ENCODE peak calls at places on chromosomes 6 and 20, in ten cellular contexts. U, P, B, Z, J, H, T, K, A and Y are unnamed samples.

GRCh38 chr6:115796061-115796460 is 264.6 kb downstream of the FRK start:
- DNase-seq in U (no peak), P (no peak), B (no peak), Z (no peak), J (no peak), H (no peak), T (no peak), K (no peak), A (no peak), Y (no peak)

GRCh38 chr6:161100072-161100471 is 108.5 kb downstream of the MAP3K4 start:
- DNase-seq in U (no peak), P (no peak), B (no peak), Z (no peak), J (no peak), H (no peak), T (no peak), K (no peak), A (no peak), Y (no peak)

GRCh38 chr6:169556238-169556637 is 145.6 kb downstream of the WDR27 start:
- DNase-seq in U (no peak), P (no peak), B (no peak), Z (no peak), J (peak; percentile 17), H (no peak), T (no peak), K (no peak), A (no peak), Y (no peak)

GRCh38 chr6:157656437-157657005 is 166.5 kb upstream of the SNX9 start:
- DNase-seq in U (no peak), P (no peak), B (no peak), Z (no peak), J (peak; percentile 40), H (no peak), T (no peak), K (no peak), A (no peak), Y (no peak)

GRCh38 chr20:13140775-13141174 is 80.3 kb upstream of the ISM1 start:
- DNase-seq in U (no peak), P (no peak), B (no peak), Z (no peak), J (no peak), H (no peak), T (no peak), K (no peak), A (no peak), Y (no peak)

GRCh38 chr6:37695857-37696219 is 1.8 kb downstream of the MDGA1 start:
- DNase-seq in U (no peak), P (no peak), B (no peak), Z (no peak), J (peak; percentile 38), H (no peak), T (no peak), K (no peak), A (no peak), Y (no peak)

GRCh38 chr6:42260972-42261371 is 43.3 kb upstream of the MRPS10 start:
- DNase-seq in U (no peak), P (peak; percentile 52), B (peak; percentile 54), Z (no peak), J (peak; percentile 20), H (peak; percentile 50), T (no peak), K (no peak), A (no peak), Y (no peak)

GRCh38 chr6:89198235-89198634 is 18.9 kb downstream of the GABRR1 start:
- DNase-seq in U (no peak), P (no peak), B (no peak), Z (no peak), J (no peak), H (no peak), T (no peak), K (no peak), A (no peak), Y (no peak)

GRCh38 chr20:35171753-35172433 is at the start of gene PROCR:
- DNase-seq in U (no peak), P (peak; percentile 94), B (peak; percentile 82), Z (no peak), J (peak; percentile 94), H (peak; percentile 13), T (peak; percentile 85), K (peak; percentile 90), A (peak; percentile 88), Y (peak; percentile 4)

DNA sequence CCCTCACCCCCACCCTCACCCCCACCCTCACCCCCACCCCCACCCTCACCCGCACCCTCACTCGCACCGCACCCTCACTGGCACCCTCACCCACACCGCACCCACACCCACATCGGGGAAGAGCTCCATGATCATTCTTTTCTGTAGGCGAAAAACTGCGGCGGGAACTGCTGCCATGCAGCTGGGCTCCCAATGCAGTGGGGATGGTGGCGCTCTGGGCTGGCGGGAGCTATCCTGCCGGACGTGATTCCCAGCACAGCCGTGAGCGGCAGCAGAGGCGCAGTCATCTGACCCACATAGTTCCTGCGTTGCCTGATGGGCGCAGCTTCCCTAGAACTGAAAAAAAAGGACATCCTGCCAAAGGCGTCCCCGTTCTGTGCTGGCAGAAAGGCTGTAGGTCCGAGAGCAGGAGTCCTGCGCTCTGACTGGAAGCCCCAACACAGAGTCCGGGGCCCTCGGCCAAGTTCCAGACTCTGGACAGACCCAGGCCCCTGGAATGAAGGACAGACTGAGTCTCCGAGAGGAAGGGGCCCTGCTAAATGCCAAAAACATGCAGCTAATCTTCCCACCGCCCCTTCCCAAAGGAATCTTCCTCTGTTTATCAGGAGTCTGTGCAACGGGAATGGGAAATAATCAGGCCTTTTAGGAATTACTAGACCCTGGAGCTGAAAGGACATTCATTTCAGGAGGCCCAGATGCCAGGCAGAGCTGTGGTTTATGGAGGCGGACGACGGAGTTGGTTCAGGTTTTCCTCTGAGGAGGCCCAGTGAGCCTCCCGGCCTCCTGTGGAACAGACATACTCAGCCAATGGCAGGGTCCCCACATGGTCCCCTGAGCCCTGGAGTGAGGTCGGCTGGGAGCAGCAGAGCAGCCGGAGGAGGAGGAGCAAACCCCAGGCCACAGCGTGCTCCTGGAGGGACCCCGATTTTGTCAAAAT is 14.1 kb upstream of the TCFL5 start:
- DNase-seq in U (no peak), P (peak; percentile 94), B (peak; percentile 79), Z (no peak), J (peak; percentile 93), H (no peak), T (peak; percentile 50), K (peak; percentile 87), A (peak; percentile 84), Y (peak; percentile 51)
- H3K27ac ChIP-seq in U (no peak overlapping the region), P (peak overlapping the region; percentile 84), B (peak overlapping the region; percentile 75), Z (peak overlapping the region; percentile 75), J (peak overlapping the region; percentile 70), H (peak overlapping the region; percentile 49), T (peak overlapping the region; percentile 65), K (peak overlapping the region; percentile 77), A (peak overlapping the region; percentile 84), Y (peak overlapping the region; percentile 69)

DNA sequence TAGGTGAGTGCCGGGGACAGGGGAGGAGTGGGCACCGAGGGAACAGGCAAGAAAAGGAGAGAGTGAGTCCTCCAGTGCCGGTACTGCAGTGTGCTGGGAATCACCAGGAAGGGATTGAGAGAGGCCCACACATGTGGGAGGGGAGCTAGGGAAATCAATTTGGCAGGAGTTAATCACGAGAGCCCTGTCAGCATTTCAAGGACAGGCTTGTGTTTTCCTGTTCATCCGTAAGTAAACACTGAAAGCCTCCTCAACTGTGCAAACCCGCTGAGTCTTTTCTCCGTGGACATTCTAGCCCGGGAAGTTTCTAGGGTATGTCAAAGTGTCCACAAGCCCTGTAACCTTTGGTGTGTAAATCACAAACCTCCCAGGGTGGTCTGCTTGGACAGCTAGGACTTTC is 149.3 kb downstream of the ZNF217 start:
- DNase-seq in U (no peak), P (no peak), B (no peak), Z (no peak), J (no peak), H (no peak), T (no peak), K (no peak), A (no peak), Y (no peak)
- H3K27ac ChIP-seq in U (no peak overlapping the region), P (no peak overlapping the region), B (no peak overlapping the region), Z (no peak overlapping the region), J (no peak overlapping the region), H (no peak overlapping the region), T (no peak overlapping the region), K (no peak overlapping the region), A (no peak overlapping the region), Y (no peak overlapping the region)

GRCh38 chr20:62309947-62310756 is 7.4 kb downstream of the ADRM1 start:
- DNase-seq in U (no peak), P (no peak), B (no peak), Z (no peak), J (no peak), H (no peak), T (no peak), K (no peak), A (no peak), Y (no peak)

GRCh38 chr20:62306440-62307187 is 3.8 kb downstream of the ADRM1 start:
- DNase-seq in U (no peak), P (no peak), B (peak; percentile 11), Z (no peak), J (no peak), H (no peak), T (no peak), K (no peak), A (no peak), Y (no peak)

GRCh38 chr20:62309198-62309944 is 6.6 kb downstream of the ADRM1 start:
- DNase-seq in U (no peak), P (no peak), B (no peak), Z (no peak), J (no peak), H (no peak), T (no peak), K (no peak), A (no peak), Y (no peak)

GRCh38 chr20:62307226-62308101 is 4.7 kb downstream of the ADRM1 start:
- DNase-seq in U (no peak), P (no peak), B (peak; percentile 22), Z (no peak), J (no peak), H (no peak), T (no peak), K (no peak), A (no peak), Y (no peak)

DNA sequence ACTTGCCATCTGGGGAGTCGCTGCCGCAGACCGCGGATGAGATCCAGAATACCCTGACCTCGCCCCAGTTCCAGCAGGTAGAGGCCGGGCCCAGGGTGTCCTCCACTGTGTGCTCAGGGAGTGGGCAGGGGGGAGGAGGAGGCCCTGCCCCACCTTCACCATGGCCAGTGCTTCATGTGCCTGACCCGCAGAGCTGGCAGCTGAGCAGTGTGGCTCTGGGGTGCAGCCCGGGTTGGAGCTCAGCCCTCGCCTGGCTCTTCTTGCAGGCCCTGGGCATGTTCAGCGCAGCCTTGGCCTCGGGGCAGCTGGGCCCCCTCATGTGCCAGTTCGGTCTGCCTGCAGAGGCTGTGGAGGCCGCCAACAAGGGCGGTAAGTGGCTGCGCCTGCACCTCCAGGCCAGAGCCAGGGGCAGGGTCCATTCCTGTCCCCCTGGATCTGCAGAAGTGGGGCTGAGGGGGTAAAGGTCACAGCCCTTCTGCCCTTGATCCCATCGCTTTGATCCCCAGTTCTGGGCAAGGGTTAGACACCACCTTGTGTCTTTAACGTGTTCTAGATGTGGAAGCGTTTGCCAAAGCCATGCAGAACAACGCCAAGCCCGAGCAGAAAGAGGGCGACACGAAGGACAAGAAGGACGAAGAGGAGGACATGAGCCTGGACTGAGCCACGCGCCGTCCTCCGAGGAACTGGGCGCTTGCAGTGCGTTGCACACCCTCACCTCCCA is 5.5 kb downstream of the ADRM1 start:
- DNase-seq in U (no peak), P (no peak), B (no peak), Z (no peak), J (no peak), H (no peak), T (no peak), K (no peak), A (no peak), Y (no peak)
- H3K27ac ChIP-seq in U (no peak overlapping the region), P (peak overlapping the region; percentile 97), B (no peak overlapping the region), Z (no peak overlapping the region), J (no peak overlapping the region), H (no peak overlapping the region), T (no peak overlapping the region), K (no peak overlapping the region), A (no peak overlapping the region), Y (no peak overlapping the region)

GRCh38 chr6:85866758-85867401 is 224.2 kb upstream of the SYNCRIP start:
- DNase-seq in U (no peak), P (no peak), B (no peak), Z (no peak), J (peak; percentile 2), H (no peak), T (no peak), K (no peak), A (no peak), Y (no peak)
- H3K27ac ChIP-seq in U (no peak overlapping the region), P (no peak overlapping the region), B (no peak overlapping the region), Z (peak overlapping the region; percentile 73), J (no peak overlapping the region), H (no peak overlapping the region), T (no peak overlapping the region), K (peak overlapping the region; percentile 73), A (no peak overlapping the region), Y (no peak overlapping the region)